ENCODE peak calls at places on chromosomes 16 and 17, in six cellular contexts. M is AG04450, C is tibial artery, U is GM06990, Y is fibroblast of lung, S is neural crest cell. E is an unnamed sample.

GRCh38 chr16:4934591-4934990 is 2.4 kb downstream of the PPL start:
- DNase-seq in C (no peak), S (no peak), U (no peak), M (no peak), Y (no peak), E (no peak)

GRCh38 chr17:21186399-21187187 is 27.4 kb downstream of the TMEM11 start:
- DNase-seq in Y (no peak), C (no peak), U (no peak), S (no peak), M (no peak), E (no peak)

GRCh38 chr16:68396481-68396880 is 51.8 kb downstream of the SMPD3 start:
- DNase-seq in M (peak), Y (peak), C (no peak), S (peak), U (no peak), E (peak)

GRCh38 chr17:58643147-58643546 is 48.7 kb downstream of the TEX14 start:
- DNase-seq in U (no peak), C (no peak), M (peak), Y (peak), S (no peak), E (no peak)

GRCh38 chr17:38702900-38703741 is 2.0 kb upstream of the MLLT6 start:
- DNase-seq in Y (peak), S (peak), C (no peak), M (no peak), U (no peak), E (no peak)

GRCh38 chr16:25013751-25014499 is 1.2 kb downstream of the ARHGAP17 start:
- DNase-seq in M (no peak), Y (no peak), U (peak), C (no peak), S (no peak), E (no peak)

GRCh38 chr17:4449736-4450135 is 16.0 kb downstream of the SPNS3 start:
- DNase-seq in S (no peak), U (no peak), Y (no peak), M (no peak), C (no peak), E (no peak)

GRCh38 chr17:40548491-40548981 is 16.7 kb downstream of the CCR7 start:
- DNase-seq in U (no peak), S (no peak), Y (no peak), M (no peak), C (peak), E (no peak)

GRCh38 chr16:11076259-11077018 is 132.1 kb downstream of the CLEC16A start:
- DNase-seq in S (no peak), C (no peak), M (no peak), Y (no peak), U (peak), E (no peak)

GRCh38 chr17:48545022-48545376 is at the start of gene HOXB2:
- DNase-seq in C (peak), M (no peak), Y (no peak), U (no peak), S (no peak), E (no peak)

GRCh38 chr16:85041184-85041928 is 13.8 kb downstream of the KIAA0513 start:
- DNase-seq in S (no peak), C (no peak), M (no peak), Y (no peak), U (no peak), E (no peak)

GRCh38 chr16:87076950-87077749 is 240.0 kb downstream of the C16orf95 start:
- DNase-seq in C (no peak), S (peak), U (peak), M (peak), Y (peak), E (no peak)

GRCh38 chr16:87160218-87160617 is 157.0 kb downstream of the C16orf95 start:
- DNase-seq in C (no peak), M (no peak), U (no peak), S (no peak), Y (no peak), E (no peak)

GRCh38 chr16:17346774-17347569 is 123.8 kb downstream of the XYLT1 start:
- DNase-seq in U (peak), M (no peak), Y (no peak), S (no peak), C (no peak), E (no peak)

GRCh38 chr17:41678907-41679739 is 9.6 kb upstream of the EIF1 start:
- DNase-seq in M (no peak), U (peak), S (no peak), C (no peak), Y (peak), E (no peak)

GRCh38 chr16:57539072-57539796 is 2.9 kb upstream of the CCDC102A start:
- DNase-seq in U (peak), Y (no peak), C (no peak), S (no peak), M (no peak), E (no peak)

DNA sequence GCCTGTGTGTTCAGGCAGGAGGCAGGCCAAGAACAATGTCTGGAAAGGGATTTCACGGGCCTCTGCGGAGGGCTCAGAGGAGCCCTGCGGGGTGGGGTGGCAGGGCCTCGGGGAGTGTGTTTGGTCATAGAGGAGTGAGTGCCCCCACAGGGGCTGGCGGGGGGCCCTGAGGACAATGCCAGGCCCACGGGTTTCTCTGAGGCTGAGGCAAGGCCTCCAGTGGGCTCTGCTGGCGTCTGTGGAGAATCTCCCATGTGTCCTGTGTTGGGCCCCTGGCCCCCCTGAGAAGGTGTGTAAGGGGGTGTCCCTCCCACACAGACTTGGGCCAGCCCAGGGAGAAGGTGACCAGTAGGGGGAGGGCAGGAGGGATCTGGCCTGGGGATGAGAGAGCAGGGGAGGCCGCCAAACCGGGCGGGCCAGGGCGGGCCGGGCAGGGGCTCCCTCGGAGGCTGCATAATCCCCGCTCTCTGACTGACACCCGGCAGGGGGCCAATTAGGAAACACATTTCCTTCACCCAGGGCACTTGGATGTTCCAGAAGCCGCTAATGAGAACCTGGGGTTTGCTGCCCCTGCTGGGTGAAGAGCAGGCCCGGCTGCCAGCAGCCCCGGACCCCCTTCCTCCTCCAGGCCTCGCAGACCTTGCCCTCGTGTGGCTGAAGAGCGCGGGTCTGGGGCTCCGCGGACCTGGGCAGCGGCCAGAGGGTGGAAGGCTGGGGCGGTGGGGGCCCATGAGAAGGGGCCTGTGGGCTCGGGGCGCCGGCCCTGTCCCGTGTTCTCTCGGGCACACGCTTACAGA is 204.2 kb downstream of the NTN1 start:
- DNase-seq in Y (no peak), S (no peak), C (no peak), U (no peak), M (no peak), E (peak)
- TF ChIP-seq CTCF in Y (no peak), S (peak), C (no peak), U (no peak), M (peak), E (peak)

GRCh38 chr17:5783269-5783668 is 199.0 kb upstream of the NLRP1 start:
- DNase-seq in M (no peak), U (no peak), S (no peak), C (no peak), Y (no peak), E (no peak)

GRCh38 chr17:5783851-5784250 is 199.5 kb upstream of the NLRP1 start:
- DNase-seq in C (no peak), M (no peak), U (no peak), S (no peak), Y (no peak), E (no peak)

GRCh38 chr17:5781236-5781927 is 197.1 kb upstream of the NLRP1 start:
- DNase-seq in M (no peak), S (no peak), U (no peak), C (no peak), Y (no peak), E (no peak)

GRCh38 chr17:5784791-5785190 is 200.5 kb upstream of the NLRP1 start:
- DNase-seq in Y (no peak), U (no peak), M (no peak), C (no peak), S (no peak), E (no peak)

GRCh38 chr17:5780476-5780875 is 196.2 kb upstream of the NLRP1 start:
- DNase-seq in M (no peak), S (no peak), Y (peak), U (no peak), C (no peak), E (no peak)
- TF ChIP-seq CTCF in M (no peak), S (no peak), Y (no peak), U (no peak), C (no peak), E (no peak)

GRCh38 chr17:43171761-43172487 is 910 bp downstream of the NBR1 start:
- DNase-seq in C (peak), S (no peak), Y (peak), M (peak), U (peak), E (no peak)
- TF ChIP-seq CTCF in C (peak), S (no peak), Y (peak), M (peak), U (no peak), E (peak)

GRCh38 chr16:78005881-78006280 is 16.5 kb upstream of the CLEC3A start:
- DNase-seq in Y (no peak), S (peak), U (no peak), C (no peak), M (no peak), E (no peak)
- TF ChIP-seq CTCF in Y (no peak), S (peak), U (peak), C (no peak), M (peak), E (no peak)

GRCh38 chr17:75394332-75394918 is 11.1 kb downstream of the GRB2 start:
- DNase-seq in S (no peak), U (no peak), Y (no peak), C (no peak), M (no peak), E (no peak)

GRCh38 chr17:75390982-75391381 is 14.5 kb downstream of the GRB2 start:
- DNase-seq in S (no peak), M (no peak), Y (peak), U (no peak), C (no peak), E (no peak)

GRCh38 chr17:75392559-75392958 is 12.9 kb downstream of the GRB2 start:
- DNase-seq in S (no peak), M (no peak), U (no peak), C (no peak), Y (no peak), E (no peak)

GRCh38 chr17:75396025-75396424 is 9.5 kb downstream of the GRB2 start:
- DNase-seq in C (no peak), S (no peak), M (no peak), Y (no peak), U (no peak), E (no peak)

DNA sequence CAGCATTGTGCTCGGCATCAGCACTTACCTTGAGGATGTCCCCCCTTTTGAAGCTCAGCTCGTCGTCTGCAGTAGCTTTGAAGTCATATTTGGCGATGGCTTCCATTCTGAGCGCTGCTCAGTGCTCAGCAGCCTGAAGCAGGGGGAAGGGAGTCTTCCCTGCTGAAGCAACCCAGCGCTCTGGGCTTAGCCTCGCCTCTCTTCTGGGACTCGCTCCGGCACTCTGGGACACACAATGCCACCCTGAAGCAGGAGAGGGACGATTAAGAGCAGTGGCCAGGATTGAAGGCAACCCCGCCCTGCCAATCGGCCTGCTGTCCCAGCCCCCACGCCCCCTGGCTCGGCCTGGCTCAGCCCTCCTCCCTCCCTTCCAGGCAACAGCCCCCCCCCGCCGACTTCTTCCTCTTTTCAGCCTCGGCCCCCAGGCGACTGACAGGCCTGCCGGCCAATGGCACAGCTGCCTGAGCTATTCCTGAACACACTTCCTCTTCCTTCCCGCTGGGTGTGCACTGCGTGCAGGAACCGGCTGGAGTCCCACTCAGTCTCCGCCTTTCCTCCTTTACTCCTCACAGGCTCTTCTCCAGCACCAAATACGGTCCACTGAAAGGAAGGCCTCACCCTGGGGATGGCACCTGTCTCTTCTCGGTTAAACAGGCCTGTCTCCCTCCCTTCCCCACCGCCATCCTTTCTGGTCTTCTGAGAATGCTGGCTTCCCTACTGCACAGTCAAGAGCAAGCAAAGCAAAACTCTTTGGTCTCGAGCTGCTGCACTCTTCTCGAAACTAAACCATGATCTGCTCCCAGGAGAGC is 11.8 kb downstream of the GRB2 start:
- DNase-seq in C (peak), S (peak), U (peak), Y (peak), M (peak), E (peak)
- TF ChIP-seq CTCF in C (peak), S (no peak), U (no peak), Y (no peak), M (no peak), E (peak)

GRCh38 chr17:7184091-7184488 is 4.9 kb upstream of the ASGR1 start:
- DNase-seq in S (no peak), Y (no peak), C (peak), U (no peak), M (no peak), E (peak)

GRCh38 chr17:7183433-7184090 is 4.4 kb upstream of the ASGR1 start:
- DNase-seq in C (no peak), S (no peak), Y (no peak), U (no peak), M (no peak), E (no peak)

GRCh38 chr17:7184647-7185046 is 5.5 kb upstream of the ASGR1 start:
- DNase-seq in S (no peak), C (no peak), M (no peak), U (no peak), Y (no peak), E (peak)

GRCh38 chr17:7190276-7190917 is 11.2 kb upstream of the ASGR1 start:
- DNase-seq in Y (no peak), S (no peak), U (no peak), M (no peak), C (no peak), E (peak)

GRCh38 chr17:7186241-7186640 is 7.1 kb upstream of the ASGR1 start:
- DNase-seq in U (no peak), Y (no peak), S (no peak), M (no peak), C (no peak), E (peak)
- TF ChIP-seq CTCF in U (peak), Y (peak), S (peak), M (peak), C (no peak), E (peak)

GRCh38 chr16:23557779-23558330 is 328 bp downstream of the UBFD1 start:
- DNase-seq in M (no peak), U (no peak), C (peak), Y (peak), S (no peak), E (no peak)
- TF ChIP-seq CTCF in M (no peak), U (no peak), C (no peak), Y (no peak), S (no peak), E (no peak)

GRCh38 chr17:72659811-72660210 is 432.7 kb downstream of the SLC39A11 start:
- DNase-seq in U (no peak), M (no peak), C (no peak), Y (no peak), S (no peak), E (no peak)

GRCh38 chr17:72662827-72663190 is 429.7 kb downstream of the SLC39A11 start:
- DNase-seq in M (no peak), S (no peak), C (no peak), Y (no peak), U (no peak), E (no peak)

GRCh38 chr17:72661945-72662826 is 430.3 kb downstream of the SLC39A11 start:
- DNase-seq in Y (no peak), S (no peak), U (no peak), M (no peak), C (no peak), E (no peak)

GRCh38 chr17:72660274-72661092 is 432.0 kb downstream of the SLC39A11 start:
- DNase-seq in M (no peak), S (no peak), Y (no peak), U (no peak), C (no peak), E (no peak)

GRCh38 chr17:72661093-72661944 is 431.2 kb downstream of the SLC39A11 start:
- DNase-seq in U (no peak), S (peak), Y (peak), C (no peak), M (no peak), E (no peak)
- TF ChIP-seq CTCF in U (peak), S (peak), Y (no peak), C (no peak), M (peak), E (peak)

GRCh38 chr17:60315650-60316049 is 76.3 kb downstream of the USP32 start:
- DNase-seq in S (no peak), C (no peak), M (no peak), U (no peak), Y (no peak), E (no peak)
- TF ChIP-seq CTCF in S (peak), C (no peak), M (no peak), U (peak), Y (no peak), E (peak)

E was measured in chondrocyte.